ENCODE peak calls at places on chromosomes 16 and 17, in eight cellular contexts. G is SJSA1; K is CD4-positive, alpha-beta memory T cell; A is upper lobe of right lung; U is right cardiac atrium; X is stomach; N is aorta; J is fibroblast of lung. O is an unnamed sample.

GRCh38 chr17:27754549-27754948 is 45.8 kb downstream of the NOS2 start:
- DNase-seq in U (no peak), N (no peak), X (no peak), K (no peak), J (no peak), G (no peak), A (peak; percentile 23), O (no peak)

GRCh38 chr17:7656958-7657715 is 6.4 kb downstream of the ATP1B2 start:
- DNase-seq in N (peak; percentile 75), G (no peak), U (peak; percentile 78), K (no peak), J (peak; percentile 10), X (no peak), A (no peak), O (no peak)

GRCh38 chr17:29873476-29873875 is 56.6 kb downstream of the SSH2 start:
- DNase-seq in G (no peak), K (no peak), N (no peak), A (no peak), X (no peak), J (no peak), U (no peak), O (no peak)

GRCh38 chr16:16158082-16158658 is 65.1 kb downstream of the ABCC6 start:
- DNase-seq in X (no peak), G (no peak), A (no peak), J (no peak), U (no peak), N (no peak), K (no peak), O (no peak)

GRCh38 chr16:69064164-69064563 is 41.3 kb upstream of the HAS3 start:
- DNase-seq in A (no peak), G (no peak), X (no peak), U (no peak), J (no peak), N (no peak), K (no peak), O (no peak)

GRCh38 chr16:67246945-67247697 is at the start of gene FHOD1:
- DNase-seq in K (peak; percentile 93), X (peak; percentile 99), G (peak; percentile 89), U (peak; percentile 99), N (peak; percentile 100), A (peak; percentile 99), J (peak; percentile 93), O (peak; percentile 91)

GRCh38 chr17:65062168-65062915 is 5.8 kb upstream of the GNA13 start:
- DNase-seq in G (peak; percentile 53), U (no peak), K (no peak), A (no peak), N (no peak), X (no peak), J (peak; percentile 38), O (no peak)

GRCh38 chr17:82017612-82018151 is 5.0 kb downstream of the CENPX start:
- DNase-seq in A (no peak), U (no peak), N (no peak), G (no peak), X (no peak), J (no peak), K (no peak), O (no peak)

GRCh38 chr17:55308613-55309332 is 44.0 kb downstream of the HLF start:
- DNase-seq in A (no peak), K (no peak), J (no peak), G (no peak), X (no peak), U (no peak), N (no peak), O (no peak)

GRCh38 chr17:6420173-6420641 is 14.7 kb downstream of the AIPL1 start:
- DNase-seq in N (no peak), J (no peak), K (no peak), U (no peak), X (no peak), G (no peak), A (peak; percentile 66), O (no peak)

GRCh38 chr16:17469011-17469741 is 1.6 kb downstream of the XYLT1 start:
- DNase-seq in K (no peak), A (no peak), X (no peak), J (peak; percentile 53), G (peak; percentile 62), U (no peak), N (no peak), O (no peak)

GRCh38 chr16:72241930-72242329 is 70.0 kb upstream of the PMFBP1 start:
- DNase-seq in G (peak; percentile 46), N (no peak), J (peak; percentile 66), A (no peak), U (no peak), K (no peak), X (no peak), O (peak; percentile 28)

GRCh38 chr17:80475949-80476876 is at the start of gene NPTX1:
- DNase-seq in X (no peak), K (no peak), U (peak; percentile 43), N (no peak), J (no peak), G (no peak), A (no peak), O (no peak)

GRCh38 chr17:2282297-2282873 is 21.2 kb downstream of the SMG6 start:
- DNase-seq in K (peak; percentile 56), N (no peak), A (no peak), X (no peak), J (peak; percentile 91), U (no peak), G (peak; percentile 71), O (peak; percentile 66)

GRCh38 chr17:3792481-3792880 is 8.5 kb downstream of the ITGAE start:
- DNase-seq in X (peak; percentile 63), J (peak; percentile 29), N (no peak), U (no peak), G (no peak), A (no peak), K (no peak), O (no peak)

GRCh38 chr17:57685499-57686132 is 59.5 kb downstream of the CCDC182 start:
- DNase-seq in G (no peak), J (no peak), X (no peak), N (no peak), K (no peak), A (no peak), U (no peak), O (no peak)

GRCh38 chr17:7922499-7923289 is 6.6 kb upstream of the RNF227 start:
- DNase-seq in K (peak; percentile 80), X (peak; percentile 89), J (peak; percentile 85), G (peak; percentile 25), N (peak; percentile 94), U (peak; percentile 96), A (peak; percentile 93), O (peak; percentile 83)

GRCh38 chr16:12100124-12100647 is 123.7 kb downstream of the SNX29 start:
- DNase-seq in A (no peak), N (peak; percentile 22), U (no peak), K (no peak), G (no peak), X (no peak), J (no peak), O (no peak)

GRCh38 chr17:35065880-35066279 is 2.4 kb upstream of the RFFL start:
- DNase-seq in K (no peak), N (no peak), J (no peak), X (no peak), U (no peak), A (no peak), G (no peak), O (no peak)
- H3K27ac ChIP-seq in K (no peak overlapping the region), N (no peak overlapping the region), J (no peak overlapping the region), X (no peak overlapping the region), U (no peak overlapping the region), A (no peak overlapping the region), G (no peak overlapping the region), O (no peak overlapping the region)

GRCh38 chr17:47846741-47847340 is 4.1 kb downstream of the SP6 start:
- DNase-seq in X (no peak), A (no peak), K (no peak), N (no peak), U (no peak), J (no peak), G (no peak), O (no peak)

GRCh38 chr17:47844814-47845453 is 3.9 kb upstream of the SCRN2 start:
- DNase-seq in A (no peak), G (no peak), U (no peak), X (no peak), J (no peak), N (no peak), K (no peak), O (no peak)

GRCh38 chr17:47850373-47850691 is 631 bp downstream of the SP6 start:
- DNase-seq in J (no peak), U (no peak), A (no peak), X (no peak), G (no peak), K (no peak), N (no peak), O (no peak)

GRCh38 chr17:47848198-47848513 is 2.8 kb downstream of the SP6 start:
- DNase-seq in G (no peak), J (no peak), A (no peak), N (no peak), U (no peak), X (no peak), K (no peak), O (no peak)

DNA sequence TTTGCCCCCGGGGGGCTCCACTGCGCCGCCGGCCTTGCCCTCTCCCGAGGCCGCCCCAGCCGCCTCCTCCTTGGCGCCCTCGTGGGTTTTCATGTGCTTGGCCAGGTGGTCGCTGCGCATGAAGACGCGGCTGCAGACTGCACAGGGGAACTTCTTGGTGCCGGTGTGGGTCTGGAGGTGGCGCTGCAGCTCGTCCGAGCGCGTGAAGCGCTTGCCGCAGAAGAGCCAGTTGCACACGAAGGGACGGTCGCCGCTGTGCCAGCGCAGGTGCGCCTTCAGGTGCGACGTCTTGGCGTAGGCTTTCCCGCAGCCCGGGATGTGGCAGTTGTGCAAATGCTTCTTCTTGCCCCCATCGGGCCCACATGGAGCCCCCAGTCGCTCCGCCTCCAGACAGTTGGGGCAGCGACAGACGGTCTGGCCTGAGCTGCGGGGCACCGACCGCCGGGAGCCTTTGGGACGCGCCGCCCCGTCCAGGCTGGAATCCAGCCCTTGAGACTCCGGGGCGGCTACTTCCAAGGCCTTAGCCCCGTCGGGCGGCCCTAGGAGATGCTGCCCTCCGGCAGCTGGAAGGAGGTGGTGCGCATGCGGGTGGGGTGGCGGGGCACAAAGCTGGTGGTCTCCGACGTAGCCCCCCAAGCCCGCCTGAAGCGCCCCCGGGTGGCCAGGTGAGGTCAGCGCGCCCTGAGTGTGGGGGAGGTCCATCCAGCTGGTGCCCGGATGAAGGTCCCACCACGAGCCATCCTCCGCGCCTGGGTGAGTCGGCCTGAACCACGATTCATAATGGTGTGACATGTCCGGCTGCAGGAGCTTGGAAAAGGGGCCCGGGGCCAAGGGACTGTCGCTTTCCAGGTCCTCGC is 3.4 kb downstream of the SP6 start:
- DNase-seq in K (no peak), N (no peak), J (no peak), G (no peak), A (no peak), U (no peak), X (no peak), O (no peak)
- H3K4me3 ChIP-seq in K (no peak overlapping the region), N (no peak overlapping the region), J (no peak overlapping the region), G (no peak overlapping the region), A (no peak overlapping the region), U (no peak overlapping the region), X (no peak overlapping the region), O (no peak overlapping the region)

GRCh38 chr17:48589060-48589830 is 796 bp downstream of the HOXB3 start:
- DNase-seq in N (no peak), A (no peak), J (peak; percentile 49), U (no peak), G (no peak), K (no peak), X (no peak), O (no peak)
- H3K27ac ChIP-seq in N (no peak overlapping the region), A (peak overlapping the region; percentile 85), J (peak overlapping the region; percentile 98), U (no peak overlapping the region), G (no peak overlapping the region), K (no peak overlapping the region), X (peak overlapping the region; percentile 62), O (no peak overlapping the region)

GRCh38 chr16:85363881-85364280 is 249.2 kb upstream of the GSE1 start:
- DNase-seq in K (no peak), N (no peak), U (peak; percentile 20), A (no peak), X (no peak), G (peak; percentile 91), J (peak; percentile 95), O (no peak)
- H3K4me3 ChIP-seq in K (no peak overlapping the region), N (no peak overlapping the region), U (no peak overlapping the region), A (no peak overlapping the region), X (no peak overlapping the region), G (no peak overlapping the region), J (no peak overlapping the region), O (no peak overlapping the region)

O was measured in CD4-positive, CD25-positive, alpha-beta regulatory T cell.